ENCODE peak calls at places on chromosomes 7 and 10, in six cellular contexts. W, I, B, R, P and O are unnamed samples.

GRCh38 chr10:110797416-110797815 is 74.3 kb upstream of the PDCD4 start:
- DNase-seq in P (no peak), B (no peak), R (no peak), W (no peak), I (no peak), O (no peak)

GRCh38 chr10:52779541-52780390 is 7.2 kb upstream of the MBL2 start:
- DNase-seq in I (no peak), B (peak; percentile 82), P (peak; percentile 60), W (peak; percentile 74), R (peak; percentile 52), O (peak; percentile 60)

GRCh38 chr7:34156336-34156735 is 251.0 kb downstream of the BMPER start:
- DNase-seq in I (no peak), P (no peak), B (peak; percentile 53), R (no peak), W (no peak), O (no peak)

GRCh38 chr7:128932862-128933821 is 4.6 kb upstream of the IRF5 start:
- DNase-seq in I (no peak), B (no peak), W (peak; percentile 54), P (no peak), R (peak; percentile 44), O (no peak)

GRCh38 chr7:7183061-7183832 is 903 bp downstream of the C1GALT1 start:
- DNase-seq in R (peak; percentile 39), P (peak; percentile 52), I (peak; percentile 58), W (peak; percentile 84), B (peak; percentile 12), O (peak; percentile 52)

GRCh38 chr7:158251061-158251965 is 336.3 kb downstream of the PTPRN2 start:
- DNase-seq in P (no peak), R (no peak), B (no peak), I (no peak), W (no peak), O (no peak)

GRCh38 chr10:83680470-83680891 is 458.8 kb upstream of the GHITM start:
- DNase-seq in R (no peak), I (no peak), B (no peak), P (no peak), W (no peak), O (no peak)

GRCh38 chr7:127792528-127793342 is 140.7 kb downstream of the SND1 start:
- DNase-seq in B (no peak), I (no peak), P (no peak), R (no peak), W (peak; percentile 57), O (peak; percentile 19)

GRCh38 chr7:34523233-34523918 is 134.6 kb upstream of the NPSR1 start:
- DNase-seq in I (no peak), P (peak; percentile 78), R (no peak), W (no peak), B (no peak), O (no peak)

GRCh38 chr7:585229-585711 is 65.6 kb upstream of the PDGFA start:
- DNase-seq in B (no peak), R (no peak), P (no peak), W (no peak), I (no peak), O (no peak)

GRCh38 chr7:99141756-99142726 is 1.9 kb downstream of the SMURF1 start:
- DNase-seq in W (peak; percentile 61), R (peak; percentile 64), I (peak; percentile 74), B (peak; percentile 67), P (peak; percentile 87), O (peak; percentile 80)

GRCh38 chr7:153087498-153087897 is 327.9 kb downstream of the ACTR3B start:
- DNase-seq in I (no peak), B (no peak), R (no peak), P (no peak), W (no peak), O (no peak)

GRCh38 chr10:118865998-118866778 is 111.4 kb upstream of the CACUL1 start:
- DNase-seq in W (no peak), I (no peak), B (no peak), P (no peak), R (no peak), O (no peak)

GRCh38 chr10:29767958-29768357 is 133.2 kb upstream of the SVIL start:
- DNase-seq in I (no peak), B (no peak), P (no peak), R (no peak), W (no peak), O (no peak)

GRCh38 chr10:114327537-114328277 is 76.6 kb downstream of the AFAP1L2 start:
- DNase-seq in P (no peak), R (no peak), B (no peak), I (no peak), W (no peak), O (no peak)

GRCh38 chr7:105454058-105454739 is 65.5 kb upstream of the SRPK2 start:
- DNase-seq in B (peak; percentile 86), P (peak; percentile 91), W (no peak), I (no peak), R (no peak), O (no peak)

GRCh38 chr10:83539528-83540308 is 599.6 kb upstream of the GHITM start:
- DNase-seq in I (no peak), P (peak; percentile 4), R (peak; percentile 27), W (no peak), B (peak; percentile 32), O (no peak)

GRCh38 chr10:131773321-131773988 is 127.4 kb upstream of the PPP2R2D start:
- DNase-seq in W (no peak), R (no peak), I (peak; percentile 25), B (no peak), P (no peak), O (no peak)

GRCh38 chr7:21407806-21408480 is 19.9 kb upstream of the SP4 start:
- DNase-seq in W (no peak), B (no peak), P (no peak), R (no peak), I (no peak), O (no peak)

GRCh38 chr10:112706580-112706979 is 243.5 kb upstream of the TCF7L2 start:
- DNase-seq in P (no peak), B (no peak), I (no peak), R (no peak), W (no peak), O (no peak)

GRCh38 chr10:71250842-71251241 is 38.5 kb downstream of the UNC5B start:
- DNase-seq in I (no peak), W (no peak), R (no peak), P (no peak), B (no peak), O (no peak)

GRCh38 chr7:5214236-5214635 is 24.2 kb downstream of the WIPI2 start:
- DNase-seq in P (no peak), W (peak; percentile 39), R (no peak), B (no peak), I (peak; percentile 29), O (no peak)

GRCh38 chr10:15863733-15864132 is 3.4 kb upstream of the MINDY3 start:
- DNase-seq in P (no peak), R (no peak), B (no peak), W (no peak), I (no peak), O (no peak)

GRCh38 chr10:86971146-86971991 is 3.1 kb downstream of the ADIRF start:
- DNase-seq in R (peak; percentile 85), B (peak; percentile 94), W (peak; percentile 81), I (peak; percentile 89), P (peak; percentile 91), O (peak; percentile 79)

GRCh38 chr7:151702961-151703360 is 174.0 kb downstream of the PRKAG2 start:
- DNase-seq in R (no peak), B (no peak), P (no peak), I (no peak), W (no peak), O (no peak)

GRCh38 chr10:75999515-76000209 is 568.2 kb downstream of the LRMDA start:
- DNase-seq in W (no peak), R (no peak), B (no peak), P (no peak), I (no peak), O (no peak)

GRCh38 chr7:95335093-95335492 is 10.8 kb upstream of the PON1 start:
- DNase-seq in I (no peak), R (no peak), P (peak; percentile 81), B (peak; percentile 50), W (no peak), O (no peak)

GRCh38 chr7:105502173-105502572 is 19.9 kb downstream of the PUS7 start:
- DNase-seq in B (no peak), W (no peak), I (no peak), P (no peak), R (no peak), O (no peak)

GRCh38 chr7:134827889-134828288 is 48.5 kb downstream of the CALD1 start:
- DNase-seq in B (peak; percentile 30), P (peak; percentile 78), R (no peak), W (no peak), I (no peak), O (no peak)

GRCh38 chr7:45143616-45144015 is 14.0 kb upstream of the RAMP3 start:
- DNase-seq in I (no peak), B (peak; percentile 39), P (peak; percentile 40), R (no peak), W (no peak), O (no peak)

GRCh38 chr7:25031432-25031831 is 51.5 kb upstream of the OSBPL3 start:
- DNase-seq in B (no peak), W (no peak), I (no peak), P (no peak), R (no peak), O (no peak)

GRCh38 chr7:86966920-86967319 is 92.5 kb downstream of the ELAPOR2 start:
- DNase-seq in P (no peak), B (no peak), W (no peak), R (no peak), I (no peak), O (no peak)

GRCh38 chr10:63738410-63738809 is 217.2 kb downstream of the REEP3 start:
- DNase-seq in P (peak; percentile 84), B (peak; percentile 55), W (peak; percentile 61), I (no peak), R (peak; percentile 81), O (peak; percentile 69)

GRCh38 chr10:131852823-131853609 is 47.8 kb upstream of the PPP2R2D start:
- DNase-seq in R (no peak), W (no peak), B (no peak), P (no peak), I (no peak), O (no peak)

GRCh38 chr7:158133057-158133456 is 454.6 kb downstream of the PTPRN2 start:
- DNase-seq in W (no peak), B (no peak), P (no peak), I (no peak), R (no peak), O (no peak)

GRCh38 chr10:112509558-112510299 is 62.7 kb downstream of the VTI1A start:
- DNase-seq in R (no peak), P (no peak), W (no peak), B (no peak), I (no peak), O (no peak)